ENCODE peak calls at places on chromosomes 2 and 18, in eight cellular contexts. V, K, G, I, P, M, J and U are unnamed samples.

GRCh38 chr18:26185267-26185666 is 41.0 kb upstream of the TAF4B start:
- DNase-seq in G (no peak), M (no peak), I (no peak), P (no peak), V (peak), K (no peak), J (no peak), U (peak)

GRCh38 chr2:28766070-28766469 is 14.4 kb downstream of the PPP1CB start:
- DNase-seq in P (no peak), J (no peak), K (no peak), V (no peak), G (no peak), I (no peak), M (no peak), U (no peak)

GRCh38 chr2:4715065-4715464 is 977.1 kb upstream of the SOX11 start:
- DNase-seq in V (no peak), I (no peak), P (no peak), M (no peak), G (no peak), K (no peak), J (no peak), U (no peak)

GRCh38 chr2:52454962-52455361 is 1312.6 kb upstream of the CHAC2 start:
- DNase-seq in K (no peak), V (no peak), G (no peak), M (no peak), J (peak), P (no peak), I (no peak), U (no peak)

GRCh38 chr2:109188924-109189323 is 59.9 kb downstream of the SH3RF3 start:
- DNase-seq in G (no peak), M (no peak), J (no peak), K (no peak), P (no peak), I (no peak), V (no peak), U (no peak)

GRCh38 chr2:235263205-235264120 is 230.4 kb upstream of the AGAP1 start:
- DNase-seq in V (no peak), K (no peak), G (peak), I (peak), M (peak), P (peak), J (peak), U (peak)

GRCh38 chr2:172288603-172289002 is 138.8 kb upstream of the ITGA6 start:
- DNase-seq in V (no peak), M (no peak), J (no peak), P (no peak), K (peak), G (no peak), I (peak), U (peak)

GRCh38 chr2:113117594-113118262 is 9.7 kb upstream of the IL1RN start:
- DNase-seq in G (no peak), I (peak), M (peak), J (peak), V (peak), K (no peak), P (no peak), U (peak)

GRCh38 chr2:54081574-54081973 is 33.8 kb upstream of the ACYP2 start:
- DNase-seq in K (no peak), J (peak), G (peak), I (peak), P (no peak), M (no peak), V (no peak), U (no peak)

GRCh38 chr2:241563031-241563507 is 4.5 kb downstream of the BOK start:
- DNase-seq in V (no peak), I (no peak), G (no peak), K (no peak), J (no peak), P (no peak), M (no peak), U (no peak)

GRCh38 chr2:40371525-40372277 is 80.2 kb downstream of the SLC8A1 start:
- DNase-seq in G (no peak), J (peak), P (peak), M (no peak), K (no peak), I (peak), V (no peak), U (peak)

GRCh38 chr2:161625314-161625919 is 1.2 kb downstream of the SLC4A10 start:
- DNase-seq in K (peak), M (no peak), P (no peak), G (no peak), I (no peak), J (no peak), V (no peak), U (no peak)

GRCh38 chr2:10412380-10412779 is 35.7 kb downstream of the ODC1 start:
- DNase-seq in I (peak), V (no peak), M (no peak), K (no peak), P (peak), G (no peak), J (peak), U (no peak)

GRCh38 chr18:13541621-13542519 is 184.5 kb downstream of the FAM210A start:
- DNase-seq in P (no peak), J (no peak), M (no peak), G (no peak), K (no peak), V (peak), I (no peak), U (peak)

GRCh38 chr2:85390941-85391669 is 19.1 kb downstream of the CAPG start:
- DNase-seq in V (no peak), J (peak), M (peak), K (peak), P (peak), G (no peak), I (peak), U (no peak)

GRCh38 chr2:10620481-10620880 is 69.3 kb downstream of the NOL10 start:
- DNase-seq in J (peak), V (no peak), P (no peak), K (no peak), I (peak), G (no peak), M (no peak), U (peak)

GRCh38 chr2:164992818-164993217 is 37.5 kb upstream of the SLC38A11 start:
- DNase-seq in I (peak), P (peak), G (peak), J (peak), V (peak), M (peak), K (no peak), U (peak)

GRCh38 chr2:37085731-37086147 is 1.4 kb downstream of the GPATCH11 start:
- DNase-seq in G (peak), I (peak), P (no peak), J (peak), M (no peak), V (no peak), K (no peak), U (peak)